ENCODE peak calls at places on chromosomes 1 and 21, in five cellular contexts. I, H, A, C and S are unnamed samples.

GRCh38 chr1:68319907-68320306 is 87.6 kb upstream of the WLS start:
- DNase-seq in A (no peak), I (no peak), C (no peak), H (no peak), S (no peak)

GRCh38 chr21:44568667-44569556 is 4.6 kb upstream of the KRTAP10-4 start:
- DNase-seq in C (no peak), I (no peak), A (no peak), H (no peak), S (no peak)

GRCh38 chr1:115144176-115144575 is 54.9 kb upstream of the TSPAN2 start:
- DNase-seq in A (no peak), H (no peak), I (no peak), C (no peak), S (no peak)

GRCh38 chr1:107862064-107862463 is 102.9 kb downstream of the VAV3 start:
- DNase-seq in A (no peak), C (no peak), H (no peak), I (no peak), S (no peak)

GRCh38 chr1:59638172-59638800 is 176.5 kb upstream of the HOOK1 start:
- DNase-seq in I (no peak), H (no peak), C (peak), A (peak), S (peak)

GRCh38 chr1:91806777-91807700 is 78.9 kb downstream of the TGFBR3 start:
- DNase-seq in A (no peak), I (no peak), H (no peak), C (no peak), S (no peak)

GRCh38 chr1:115302390-115302961 is 35.6 kb downstream of the NGF start:
- DNase-seq in I (no peak), A (peak), H (no peak), C (no peak), S (no peak)

GRCh38 chr1:39272791-39273071 is 68.2 kb downstream of the MACF1 start:
- DNase-seq in A (no peak), C (no peak), H (no peak), I (no peak), S (no peak)

GRCh38 chr1:44170281-44170823 is 28.9 kb upstream of the KLF18 start:
- DNase-seq in H (no peak), A (no peak), I (no peak), C (no peak), S (peak)

GRCh38 chr1:58584082-58584895 is 7.2 kb upstream of the TACSTD2 start:
- DNase-seq in A (peak), H (no peak), C (peak), I (peak), S (no peak)

GRCh38 chr1:209434631-209435217 is 148.8 kb upstream of the CAMK1G start:
- DNase-seq in C (no peak), I (no peak), A (no peak), H (no peak), S (no peak)

GRCh38 chr1:202405928-202406327 is 57.4 kb downstream of the PPP1R12B start:
- DNase-seq in C (no peak), A (no peak), H (no peak), I (no peak), S (no peak)

GRCh38 chr1:208093754-208094719 is 150.1 kb downstream of the PLXNA2 start:
- DNase-seq in C (peak), A (no peak), I (peak), H (peak), S (peak)

GRCh38 chr1:20485527-20486456 is at the start of gene CAMK2N1:
- DNase-seq in I (peak), H (peak), C (peak), A (no peak), S (peak)

GRCh38 chr1:77545970-77546369 is 136.5 kb downstream of the ZZZ3 start:
- DNase-seq in H (no peak), C (no peak), I (no peak), A (no peak), S (no peak)

GRCh38 chr1:58939146-58939545 is 155.3 kb upstream of the JUN start:
- DNase-seq in H (no peak), A (no peak), C (no peak), I (no peak), S (no peak)

GRCh38 chr1:177932123-177932522 is 37.7 kb downstream of the SEC16B start:
- DNase-seq in H (no peak), C (no peak), A (no peak), I (no peak), S (no peak)

GRCh38 chr1:85359874-85360708 is 83.7 kb upstream of the BCL10 start:
- DNase-seq in A (peak), I (no peak), C (no peak), H (no peak), S (no peak)

GRCh38 chr1:100736766-100737165 is 17.2 kb downstream of the VCAM1 start:
- DNase-seq in C (no peak), H (no peak), I (no peak), A (peak), S (no peak)

GRCh38 chr1:55213885-55214213 is 1.3 kb downstream of the USP24 start:
- DNase-seq in I (peak), C (no peak), A (no peak), H (no peak), S (no peak)

GRCh38 chr1:53334781-53335180 is 6.9 kb upstream of the LRP8 start:
- DNase-seq in I (no peak), A (no peak), C (no peak), H (no peak), S (no peak)

GRCh38 chr1:116164056-116164889 is 53.1 kb downstream of the MAB21L3 start:
- DNase-seq in C (no peak), I (no peak), A (no peak), H (no peak), S (no peak)

GRCh38 chr1:63547621-63548294 is 24.4 kb downstream of the EFCAB7 start:
- DNase-seq in H (no peak), C (no peak), I (no peak), A (no peak), S (peak)

GRCh38 chr1:206924549-206925115 is 2.9 kb upstream of the FCMR start:
- DNase-seq in H (no peak), I (peak), C (no peak), A (no peak), S (no peak)

GRCh38 chr1:240743696-240744095 is 131.7 kb upstream of the GREM2 start:
- DNase-seq in I (no peak), C (no peak), A (no peak), H (no peak), S (no peak)